ENCODE peak calls at places on chromosomes 13 and 19, in eight cellular contexts. U is heart left ventricle, Y is H1, D is suprapubic skin, B is right lobe of liver, R is tibial nerve, Z is body of pancreas, V is upper lobe of left lung. W is an unnamed sample.

GRCh38 chr19:2609389-2610116 is 92.9 kb downstream of the GNG7 start:
- DNase-seq in R (no peak), Y (no peak), U (no peak), Z (no peak), D (no peak), V (no peak), B (no peak), W (no peak)

GRCh38 chr13:37602743-37603381 is 4.3 kb upstream of the POSTN start:
- DNase-seq in B (no peak), Y (no peak), V (no peak), D (no peak), U (no peak), Z (no peak), R (no peak), W (no peak)

GRCh38 chr19:5389353-5389752 is 48.7 kb upstream of the PTPRS start:
- DNase-seq in V (no peak), B (no peak), Y (no peak), D (no peak), U (no peak), R (no peak), Z (no peak), W (no peak)

GRCh38 chr19:49506575-49507105 is 5.8 kb upstream of the FCGRT start:
- DNase-seq in D (no peak), V (no peak), U (peak; percentile 44), B (peak; percentile 56), Y (peak; percentile 95), Z (peak; percentile 76), R (peak; percentile 59), W (peak; percentile 50)

GRCh38 chr13:32881074-32881791 is 135.0 kb upstream of the KL start:
- DNase-seq in Y (no peak), D (no peak), V (no peak), U (no peak), Z (no peak), R (no peak), B (no peak), W (no peak)

GRCh38 chr13:77975358-77976042 is 56.9 kb upstream of the EDNRB start:
- DNase-seq in Y (no peak), R (no peak), U (no peak), B (no peak), D (no peak), Z (no peak), V (peak; percentile 25), W (no peak)

GRCh38 chr19:30158067-30158892 is 213.9 kb upstream of the ZNF536 start:
- DNase-seq in V (no peak), U (no peak), Y (no peak), B (no peak), Z (no peak), D (peak; percentile 31), R (no peak), W (no peak)

GRCh38 chr13:61880576-61881283 is 465.1 kb upstream of the PCDH20 start:
- DNase-seq in V (no peak), R (no peak), U (no peak), Y (no peak), Z (no peak), B (no peak), D (no peak), W (no peak)

GRCh38 chr13:109998808-109999528 is 212.6 kb upstream of the IRS2 start:
- DNase-seq in D (no peak), R (no peak), Y (no peak), U (no peak), V (no peak), B (no peak), Z (no peak), W (no peak)

GRCh38 chr19:10519421-10519820 is 2.2 kb upstream of the S1PR5 start:
- DNase-seq in D (no peak), R (no peak), U (no peak), Y (no peak), Z (no peak), B (no peak), V (no peak), W (no peak)

GRCh38 chr19:14004619-14005380 is 1.3 kb downstream of the RFX1 start:
- DNase-seq in Y (no peak), R (peak; percentile 66), Z (peak; percentile 74), D (no peak), U (peak; percentile 64), V (no peak), B (peak; percentile 84), W (peak; percentile 81)

GRCh38 chr19:28185646-28186045 is 1027.3 kb downstream of the UQCRFS1 start:
- DNase-seq in B (no peak), V (no peak), D (no peak), Y (no peak), Z (no peak), U (no peak), R (no peak), W (no peak)

GRCh38 chr19:10271543-10272086 is 695 bp downstream of the ICAM1 start:
- DNase-seq in B (peak; percentile 39), Z (no peak), D (no peak), R (no peak), V (no peak), U (no peak), Y (no peak), W (no peak)

GRCh38 chr13:49690990-49691886 is at the start of gene EBPL:
- DNase-seq in R (peak; percentile 94), Y (peak; percentile 99), D (peak; percentile 96), B (peak; percentile 98), V (peak; percentile 99), Z (peak; percentile 93), U (peak; percentile 96), W (peak; percentile 91)
- TF ChIP-seq POLR2A in R (no peak), Y (peak; percentile 96), D (no peak), B (peak; percentile 44), V (no peak), Z (peak; percentile 33), U (no peak), W (no peak)

GRCh38 chr13:20232556-20233277 is 598 bp upstream of the GJB6 start:
- DNase-seq in Y (no peak), B (no peak), R (no peak), Z (no peak), V (no peak), D (no peak), U (no peak), W (no peak)

GRCh38 chr13:20231839-20232555 is at the start of gene GJB6:
- DNase-seq in R (no peak), D (peak; percentile 58), Y (peak; percentile 72), B (no peak), U (no peak), Z (peak; percentile 14), V (peak; percentile 88), W (no peak)

GRCh38 chr13:20227288-20227687 is 4.8 kb downstream of the GJB6 start:
- DNase-seq in Z (no peak), B (no peak), V (no peak), R (no peak), D (no peak), Y (no peak), U (no peak), W (no peak)

GRCh38 chr13:20230913-20231838 is 943 bp downstream of the GJB6 start:
- DNase-seq in Z (no peak), U (no peak), V (peak; percentile 38), Y (peak; percentile 54), R (no peak), B (no peak), D (peak; percentile 74), W (no peak)

DNA sequence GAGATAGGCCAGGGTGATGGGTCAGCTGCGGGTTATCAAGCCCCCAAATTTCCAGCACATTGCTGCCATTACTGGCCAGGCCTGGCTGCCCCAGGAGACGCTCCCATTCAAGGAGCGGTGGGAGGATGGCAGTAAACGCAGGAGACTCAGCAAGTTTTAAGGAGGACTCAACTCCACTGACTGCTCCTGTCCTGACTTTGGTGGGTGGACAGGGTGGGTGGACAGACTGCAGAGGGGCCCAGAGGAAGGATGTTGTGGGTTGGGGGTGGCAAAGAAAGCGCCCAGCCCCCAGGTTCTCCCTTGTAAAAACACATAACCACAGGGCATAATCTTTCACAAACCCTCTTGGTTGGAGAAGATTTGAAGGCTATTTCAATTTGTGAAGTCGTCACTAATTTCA is 4.4 kb downstream of the GJB6 start:
- DNase-seq in R (no peak), U (no peak), Z (no peak), V (no peak), Y (no peak), B (no peak), D (no peak), W (no peak)
- H3K4me3 ChIP-seq in R (no peak overlapping the region), U (no peak overlapping the region), Z (no peak overlapping the region), V (no peak overlapping the region), Y (no peak overlapping the region), B (no peak overlapping the region), D (no peak overlapping the region), W (no peak overlapping the region)

GRCh38 chr19:54608792-54609191 is 15.4 kb downstream of the LILRA1 start:
- DNase-seq in Y (no peak), U (no peak), R (no peak), Z (no peak), B (no peak), V (no peak), D (no peak), W (no peak)

GRCh38 chr19:54606230-54606629 is 12.8 kb downstream of the LILRA1 start:
- DNase-seq in B (no peak), D (no peak), U (no peak), V (no peak), Y (no peak), R (no peak), Z (no peak), W (no peak)

GRCh38 chr19:54607782-54608150 is 14.3 kb downstream of the LILRA1 start:
- DNase-seq in D (no peak), U (no peak), Y (no peak), V (no peak), Z (no peak), R (no peak), B (no peak), W (no peak)

GRCh38 chr19:54608205-54608604 is 14.8 kb downstream of the LILRA1 start:
- DNase-seq in U (no peak), Y (no peak), R (no peak), V (no peak), B (no peak), D (no peak), Z (no peak), W (no peak)

GRCh38 chr19:54606891-54607781 is 13.7 kb downstream of the LILRA1 start:
- DNase-seq in D (no peak), Y (no peak), R (no peak), B (no peak), U (no peak), V (no peak), Z (no peak), W (no peak)
- TF ChIP-seq POLR2A in D (no peak), Y (no peak), R (no peak), B (no peak), U (no peak), V (no peak), Z (no peak), W (no peak)

DNA sequence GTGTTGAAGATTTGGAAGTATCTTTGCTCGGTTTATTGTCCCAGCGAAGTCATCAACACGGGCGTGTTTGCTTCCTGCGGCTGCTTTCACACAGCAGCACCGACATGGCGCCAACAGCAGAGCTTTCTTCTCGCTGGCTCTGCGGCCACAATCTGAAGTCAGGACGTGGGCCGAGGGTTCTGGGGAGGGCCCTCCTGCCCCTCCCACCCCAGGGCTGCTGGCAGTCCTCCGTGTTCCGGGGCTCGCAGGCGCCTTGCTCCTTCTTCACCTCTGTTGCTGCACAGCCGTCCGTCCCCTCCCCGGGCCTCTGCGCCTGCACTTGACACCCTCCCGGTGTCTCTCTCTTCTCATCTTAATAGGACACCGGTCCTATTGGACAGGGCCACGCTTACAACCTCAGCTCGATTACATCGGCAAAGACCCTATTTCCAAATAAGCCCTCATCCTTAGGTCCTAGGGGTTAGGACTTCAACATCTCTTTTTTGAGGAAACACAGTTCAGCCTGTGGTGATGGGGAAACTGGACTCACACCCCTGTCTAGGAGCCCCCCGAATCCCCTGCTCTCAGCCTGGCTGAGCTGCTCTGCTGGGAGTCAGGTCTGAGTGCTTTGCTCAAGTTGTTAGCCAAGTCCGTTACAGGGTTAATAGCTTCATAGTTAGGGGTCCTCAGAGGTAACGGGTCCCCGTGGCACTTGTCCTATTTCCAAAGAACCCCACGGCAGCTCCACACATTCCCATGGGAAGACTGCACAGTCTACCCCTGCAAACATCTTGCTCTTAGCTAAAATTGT is 2.7 kb upstream of the TEX29 start:
- DNase-seq in U (no peak), R (no peak), Z (no peak), B (no peak), D (no peak), V (no peak), Y (no peak), W (no peak)
- H3K4me3 ChIP-seq in U (no peak overlapping the region), R (no peak overlapping the region), Z (no peak overlapping the region), B (no peak overlapping the region), D (no peak overlapping the region), V (no peak overlapping the region), Y (no peak overlapping the region), W (no peak overlapping the region)